ENCODE peak calls at places on chromosomes 5 and 9, in seven cellular contexts. T, X, O, C, J, K and P are unnamed samples.
A peak's percentile ranks its signal among the peaks of the same experiment; 100 is the strongest.

GRCh38 chr9:134626576-134627416 is 14.8 kb upstream of the COL5A1 start:
- DNase-seq in T (no peak), X (peak; percentile 6), O (peak; percentile 40), C (no peak), J (peak; percentile 12), K (no peak), P (no peak)

GRCh38 chr9:110320651-110321050 is 17.0 kb downstream of the TXNDC8 start:
- DNase-seq in T (no peak), X (no peak), O (no peak), C (no peak), J (no peak), K (peak; percentile 66), P (no peak)

GRCh38 chr9:26477963-26478362 is 414.6 kb downstream of the CAAP1 start:
- DNase-seq in T (no peak), X (no peak), O (no peak), C (no peak), J (no peak), K (no peak), P (no peak)

GRCh38 chr9:71768388-71769174 is at the start of gene CEMIP2:
- DNase-seq in T (peak; percentile 82), X (peak; percentile 91), O (peak; percentile 92), C (peak; percentile 92), J (peak; percentile 98), K (peak; percentile 86), P (peak; percentile 86)

GRCh38 chr5:56110646-56111403 is 116.1 kb upstream of the IL6ST start:
- DNase-seq in T (no peak), X (no peak), O (no peak), C (no peak), J (no peak), K (no peak), P (no peak)

GRCh38 chr5:139104577-139105271 is 93.4 kb downstream of the SIL1 start:
- DNase-seq in T (no peak), X (no peak), O (peak; percentile 72), C (peak; percentile 36), J (no peak), K (peak; percentile 97), P (no peak)

GRCh38 chr9:115416299-115416698 is 298.3 kb upstream of the TNC start:
- DNase-seq in T (no peak), X (no peak), O (no peak), C (peak; percentile 5), J (no peak), K (no peak), P (no peak)

GRCh38 chr9:135586601-135587109 is 25.1 kb downstream of the PAEP start:
- DNase-seq in T (no peak), X (no peak), O (no peak), C (no peak), J (no peak), K (no peak), P (no peak)

GRCh38 chr9:89502038-89502601 is 4.2 kb upstream of the SEMA4D start:
- DNase-seq in T (no peak), X (no peak), O (no peak), C (no peak), J (no peak), K (no peak), P (peak; percentile 64)

GRCh38 chr5:90097082-90097477 is 312.5 kb downstream of the CETN3 start:
- DNase-seq in T (no peak), X (no peak), O (no peak), C (no peak), J (no peak), K (no peak), P (no peak)

GRCh38 chr5:135116146-135116545 is 82.1 kb upstream of the PITX1 start:
- DNase-seq in T (no peak), X (no peak), O (no peak), C (no peak), J (no peak), K (no peak), P (no peak)

GRCh38 chr5:95600557-95600956 is 19.3 kb upstream of the GPR150 start:
- DNase-seq in T (no peak), X (no peak), O (no peak), C (no peak), J (no peak), K (no peak), P (no peak)

GRCh38 chr9:132857601-132858342 is 20.3 kb downstream of the AK8 start:
- DNase-seq in T (peak; percentile 58), X (peak; percentile 30), O (no peak), C (no peak), J (peak; percentile 70), K (peak; percentile 45), P (no peak)

GRCh38 chr9:15239816-15240215 is 67.2 kb downstream of the TTC39B start:
- DNase-seq in T (no peak), X (no peak), O (no peak), C (no peak), J (no peak), K (peak; percentile 66), P (no peak)

GRCh38 chr5:23445573-23445972 is 61.8 kb upstream of the PRDM9 start:
- DNase-seq in T (no peak), X (no peak), O (no peak), C (no peak), J (no peak), K (peak; percentile 62), P (no peak)

GRCh38 chr5:55407059-55407684 is 99.4 kb downstream of the MTREX start:
- DNase-seq in T (peak; percentile 18), X (no peak), O (no peak), C (peak; percentile 50), J (no peak), K (peak; percentile 78), P (no peak)

GRCh38 chr5:68898961-68899471 is 194.8 kb upstream of the SLC30A5 start:
- DNase-seq in T (no peak), X (no peak), O (no peak), C (no peak), J (no peak), K (peak; percentile 82), P (no peak)

GRCh38 chr9:35791321-35791921 is at the start of gene NPR2:
- DNase-seq in T (peak; percentile 12), X (peak; percentile 49), O (peak; percentile 71), C (no peak), J (peak; percentile 90), K (no peak), P (no peak)

DNA sequence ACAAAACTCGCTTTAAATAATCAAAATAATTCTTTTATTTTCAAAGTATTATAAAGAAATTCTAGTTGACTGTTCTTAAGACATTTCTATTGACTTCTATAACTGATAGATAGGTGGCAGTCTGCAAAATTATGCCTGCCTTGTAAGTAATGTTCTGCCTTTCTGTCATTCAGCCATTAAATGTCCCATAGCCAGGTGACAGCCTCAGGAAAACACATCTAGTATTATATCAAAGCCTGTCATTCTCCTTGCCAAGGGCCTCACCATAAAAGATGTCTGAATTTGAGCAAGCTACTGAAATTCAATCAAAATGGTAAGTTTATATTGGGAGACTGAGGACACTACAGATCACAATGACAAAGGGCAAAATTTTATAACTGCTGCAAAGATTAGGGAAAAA is 170.4 kb upstream of the COX7C start:
- DNase-seq in T (no peak), X (no peak), O (no peak), C (no peak), J (no peak), K (no peak), P (no peak)
- TF ChIP-seq CTCF in T (no peak), X (no peak), O (no peak), C (no peak), J (no peak), K (no peak), P (no peak)

GRCh38 chr9:95111716-95112115 is 205.8 kb downstream of the FANCC start:
- DNase-seq in T (no peak), X (no peak), O (peak; percentile 31), C (no peak), J (no peak), K (no peak), P (no peak)

GRCh38 chr9:95112436-95113280 is 204.9 kb downstream of the FANCC start:
- DNase-seq in T (no peak), X (no peak), O (peak; percentile 45), C (no peak), J (no peak), K (no peak), P (no peak)

GRCh38 chr9:95116820-95117204 is 200.7 kb downstream of the FANCC start:
- DNase-seq in T (no peak), X (no peak), O (no peak), C (no peak), J (no peak), K (no peak), P (no peak)

GRCh38 chr9:95115104-95115503 is 202.4 kb downstream of the FANCC start:
- DNase-seq in T (no peak), X (no peak), O (no peak), C (no peak), J (no peak), K (no peak), P (no peak)

GRCh38 chr9:95116002-95116819 is 201.3 kb downstream of the FANCC start:
- DNase-seq in T (no peak), X (no peak), O (no peak), C (peak; percentile 51), J (no peak), K (peak; percentile 30), P (no peak)
- TF ChIP-seq CTCF in T (peak; percentile 53), X (no peak), O (no peak), C (peak; percentile 46), J (peak; percentile 48), K (peak; percentile 30), P (no peak)

DNA sequence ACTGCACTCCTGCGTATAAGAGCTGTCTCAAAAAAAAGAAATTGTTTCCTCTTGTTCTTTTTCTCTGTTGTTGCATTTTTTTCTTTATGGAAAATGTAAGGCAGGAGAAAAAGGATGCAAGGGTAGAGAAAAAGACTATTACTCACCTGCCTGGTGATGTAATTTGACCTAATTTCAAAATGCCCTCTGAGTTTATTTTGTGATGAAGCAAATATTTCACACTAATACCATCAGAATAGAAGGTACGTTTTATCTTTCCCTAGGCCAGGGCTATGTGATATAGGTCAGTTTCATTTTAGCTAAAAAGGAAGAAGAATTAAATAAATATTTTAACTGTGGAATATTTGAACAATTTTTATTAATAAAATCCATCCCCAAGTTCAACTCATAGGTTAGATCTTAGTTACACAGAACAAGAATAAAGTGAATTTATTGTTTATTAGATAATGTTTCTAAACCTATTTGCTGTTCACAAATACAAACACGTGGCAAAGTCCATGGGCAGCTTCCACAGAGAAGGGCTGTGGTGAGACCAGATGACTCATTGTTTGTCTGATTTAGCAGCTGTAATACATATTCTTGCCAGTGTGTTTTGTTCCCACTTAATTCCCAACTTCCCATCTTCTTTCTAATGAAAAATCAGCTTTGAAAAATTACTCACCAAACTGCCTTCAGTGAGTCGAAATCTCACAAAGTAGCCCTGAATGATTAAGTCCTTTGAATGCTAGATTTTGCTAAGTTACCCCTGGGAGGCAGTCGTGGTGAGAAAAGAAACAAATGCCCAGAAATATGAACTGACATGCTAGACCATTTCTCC is 52.8 kb upstream of the CCDC112 start:
- DNase-seq in T (no peak), X (no peak), O (no peak), C (peak; percentile 35), J (no peak), K (peak; percentile 96), P (no peak)
- TF ChIP-seq CTCF in T (no peak), X (no peak), O (no peak), C (no peak), J (no peak), K (peak; percentile 28), P (no peak)

DNA sequence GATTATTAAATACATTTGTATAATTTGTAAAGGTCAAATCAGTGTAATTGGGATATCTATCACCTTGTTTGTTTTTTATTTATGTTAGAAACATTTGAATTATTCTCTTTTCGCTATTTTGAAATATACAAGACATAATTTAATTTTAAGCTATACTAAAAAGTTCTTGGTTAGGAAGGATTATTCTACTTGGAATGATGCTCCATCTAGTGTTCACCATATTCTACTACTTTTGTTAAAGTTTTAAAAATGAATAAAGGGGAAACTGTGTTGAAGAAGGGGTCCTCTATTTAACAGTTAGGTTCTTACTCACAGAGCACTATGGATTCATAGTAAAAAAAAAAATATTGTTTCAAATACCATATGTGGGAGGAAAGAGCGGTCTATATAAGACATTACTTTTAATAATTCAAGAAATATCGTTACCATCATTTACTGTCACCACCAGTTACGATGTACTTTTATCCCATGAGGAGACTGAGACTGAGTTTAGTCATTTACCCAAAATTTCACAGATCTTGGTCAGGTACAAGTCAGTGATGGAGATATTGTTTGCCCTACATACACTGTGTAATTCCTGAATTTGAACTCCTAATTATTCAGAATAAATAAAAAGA is 6.3 kb upstream of the STOM start:
- DNase-seq in T (no peak), X (no peak), O (no peak), C (no peak), J (no peak), K (peak; percentile 56), P (no peak)
- TF ChIP-seq CTCF in T (peak; percentile 11), X (no peak), O (no peak), C (no peak), J (peak; percentile 26), K (peak; percentile 40), P (peak; percentile 84)